ENCODE peak calls at places on chromosomes 3 and 15, in six cellular contexts. A is cardiac muscle cell, H is stomach, E is kidney, X is PC-9, J is brain microvascular endothelial cell. S is an unnamed sample.

GRCh38 chr3:23888617-23889228 is 28.1 kb downstream of the NKIRAS1 start:
- DNase-seq in A (no peak), H (no peak), E (no peak), X (no peak), J (peak), S (no peak)

GRCh38 chr3:23835807-23836206 is 30.1 kb downstream of the UBE2E1 start:
- DNase-seq in A (no peak), H (no peak), E (no peak), X (no peak), J (no peak), S (no peak)

GRCh38 chr3:50303038-50303815 is at the start of gene HYAL1:
- DNase-seq in A (peak), H (peak), E (peak), X (peak), J (no peak), S (peak)

GRCh38 chr3:32865364-32865763 is 47.6 kb downstream of the TRIM71 start:
- DNase-seq in A (no peak), H (peak), E (no peak), X (peak), J (no peak), S (no peak)

GRCh38 chr3:135895106-135895733 is 70.3 kb upstream of the PPP2R3A start:
- DNase-seq in A (peak), H (peak), E (peak), X (peak), J (peak), S (peak)

GRCh38 chr3:81279481-81280273 is 481.8 kb downstream of the GBE1 start:
- DNase-seq in A (no peak), H (no peak), E (no peak), X (no peak), J (no peak), S (no peak)

GRCh38 chr3:52775877-52776276 is 1.5 kb upstream of the ITIH1 start:
- DNase-seq in A (no peak), H (peak), E (no peak), X (no peak), J (no peak), S (no peak)

GRCh38 chr3:138003069-138003468 is 6.9 kb upstream of the CLDN18 start:
- DNase-seq in A (no peak), H (no peak), E (no peak), X (no peak), J (no peak), S (no peak)

GRCh38 chr15:101309436-101310162 is 14.6 kb upstream of the SNRPA1 start:
- DNase-seq in A (no peak), H (peak), E (peak), X (no peak), J (no peak), S (peak)

GRCh38 chr3:2198880-2199279 is 100.2 kb downstream of the CNTN4 start:
- DNase-seq in A (no peak), H (no peak), E (no peak), X (no peak), J (no peak), S (no peak)

GRCh38 chr3:38542401-38543298 is 46.5 kb downstream of the EXOG start:
- DNase-seq in A (no peak), H (no peak), E (no peak), X (peak), J (no peak), S (no peak)

GRCh38 chr3:168847293-168847883 is 751.7 kb upstream of the GOLIM4 start:
- DNase-seq in A (peak), H (no peak), E (no peak), X (peak), J (peak), S (no peak)

GRCh38 chr3:147298511-147298982 is 107.8 kb downstream of the ZIC4 start:
- DNase-seq in A (no peak), H (no peak), E (no peak), X (peak), J (peak), S (no peak)

DNA sequence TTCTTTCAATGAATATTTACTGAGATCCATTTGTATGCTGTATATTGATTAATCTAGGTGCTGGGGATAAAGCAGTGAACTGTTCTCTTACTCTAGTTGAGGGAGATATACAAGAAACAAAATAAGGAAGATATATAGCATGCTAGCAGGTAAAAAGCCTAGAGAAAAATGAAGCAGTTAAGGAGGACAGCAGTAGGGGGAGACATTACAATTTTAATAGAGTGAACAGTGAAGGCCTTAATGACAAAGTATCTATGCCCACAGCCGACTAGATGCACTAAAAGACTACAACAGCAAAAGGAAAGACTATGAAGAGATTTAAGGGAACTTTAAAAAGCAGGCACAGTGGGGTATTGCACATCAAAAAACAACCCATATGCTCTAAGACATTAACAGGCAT is 81.4 kb downstream of the XRN1 start:
- DNase-seq in A (no peak), H (no peak), E (no peak), X (no peak), J (no peak), S (no peak)
- TF ChIP-seq CTCF in A (peak), H (no peak), E (no peak), X (peak), J (peak), S (no peak)

GRCh38 chr3:99902091-99902490 is 84.4 kb downstream of the CMSS1 start:
- DNase-seq in A (no peak), H (no peak), E (no peak), X (no peak), J (peak), S (no peak)

GRCh38 chr3:99900248-99900647 is 82.6 kb downstream of the CMSS1 start:
- DNase-seq in A (no peak), H (no peak), E (no peak), X (no peak), J (no peak), S (no peak)

GRCh38 chr3:99899603-99900002 is 81.9 kb downstream of the CMSS1 start:
- DNase-seq in A (no peak), H (no peak), E (no peak), X (no peak), J (no peak), S (no peak)

GRCh38 chr3:99903844-99904243 is 86.2 kb downstream of the CMSS1 start:
- DNase-seq in A (no peak), H (no peak), E (no peak), X (no peak), J (no peak), S (no peak)

GRCh38 chr3:99901200-99901926 is 83.7 kb downstream of the CMSS1 start:
- DNase-seq in A (no peak), H (no peak), E (no peak), X (peak), J (peak), S (no peak)
- H3K27ac ChIP-seq in A (no peak), H (peak), E (peak), X (peak), J (peak), S (no peak)

DNA sequence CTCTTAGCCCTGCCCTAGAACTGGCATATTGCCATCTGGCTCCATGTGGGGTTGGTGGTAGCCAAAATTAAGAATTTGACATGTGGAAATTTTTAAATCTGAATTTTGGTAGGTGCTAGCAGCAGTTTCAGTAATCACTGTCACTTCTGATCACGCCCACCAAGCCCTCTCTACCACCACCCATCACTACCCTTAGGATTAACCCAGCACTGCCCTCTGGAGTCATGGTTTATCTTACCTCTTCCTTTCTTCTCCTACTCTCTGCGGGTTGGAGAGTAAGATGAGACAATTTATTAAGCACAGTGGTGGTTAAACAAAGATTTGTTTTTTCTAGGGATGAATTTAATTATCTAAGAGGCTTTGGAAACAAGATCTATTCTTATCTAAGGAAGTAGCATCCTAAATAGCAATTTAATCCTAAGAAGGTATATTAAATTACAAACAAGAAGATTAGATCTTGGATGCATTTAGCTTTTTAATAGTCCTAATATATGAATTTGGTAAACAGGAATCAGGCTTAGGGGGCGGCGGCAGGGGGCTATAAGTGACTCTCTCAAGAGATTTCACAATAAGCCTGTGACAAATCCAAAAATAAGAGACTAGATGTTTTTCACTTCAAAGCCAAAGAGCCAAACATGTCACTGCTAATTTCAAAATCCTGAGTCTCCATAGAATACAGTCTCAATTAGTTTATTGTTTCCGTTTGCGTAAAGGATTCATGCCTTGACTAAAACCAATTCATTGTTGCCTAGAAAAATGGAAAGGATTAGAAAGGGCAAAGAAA is 498.4 kb upstream of the UBE2E2 start:
- DNase-seq in A (no peak), H (no peak), E (no peak), X (no peak), J (no peak), S (no peak)
- TF ChIP-seq CTCF in A (no peak), H (no peak), E (no peak), X (no peak), J (no peak), S (no peak)

GRCh38 chr3:11769704-11770103 is 77.0 kb downstream of the TAMM41 start:
- DNase-seq in A (no peak), H (no peak), E (no peak), X (no peak), J (no peak), S (no peak)
- H3K27ac ChIP-seq in A (no peak), H (no peak), E (no peak), X (peak), J (no peak), S (no peak)

GRCh38 chr15:58309993-58310928 is 121.5 kb upstream of the LIPC start:
- DNase-seq in A (no peak), H (peak), E (peak), X (no peak), J (no peak), S (peak)

GRCh38 chr15:58306591-58307312 is 125.0 kb upstream of the LIPC start:
- DNase-seq in A (no peak), H (no peak), E (no peak), X (no peak), J (no peak), S (no peak)

GRCh38 chr15:58311551-58311950 is 120.2 kb upstream of the LIPC start:
- DNase-seq in A (no peak), H (no peak), E (no peak), X (no peak), J (no peak), S (no peak)

GRCh38 chr15:58307313-58307961 is 124.4 kb upstream of the LIPC start:
- DNase-seq in A (no peak), H (no peak), E (no peak), X (no peak), J (no peak), S (no peak)

GRCh38 chr15:58308742-58309355 is 122.9 kb upstream of the LIPC start:
- DNase-seq in A (no peak), H (no peak), E (no peak), X (no peak), J (no peak), S (no peak)
- TF ChIP-seq CTCF in A (no peak), H (no peak), E (no peak), X (no peak), J (peak), S (no peak)

GRCh38 chr15:87949934-87950298 is 306.6 kb downstream of the NTRK3 start:
- DNase-seq in A (peak), H (no peak), E (no peak), X (no peak), J (no peak), S (no peak)
- H3K27ac ChIP-seq in A (no peak), H (no peak), E (no peak), X (no peak), J (no peak), S (peak)

GRCh38 chr3:55439657-55440405 is 47.3 kb downstream of the WNT5A start:
- DNase-seq in A (no peak), H (no peak), E (no peak), X (no peak), J (no peak), S (no peak)

GRCh38 chr3:55435446-55435845 is 51.7 kb downstream of the WNT5A start:
- DNase-seq in A (no peak), H (no peak), E (no peak), X (no peak), J (no peak), S (no peak)

GRCh38 chr3:55431041-55431440 is 56.1 kb downstream of the WNT5A start:
- DNase-seq in A (no peak), H (no peak), E (no peak), X (no peak), J (no peak), S (no peak)

GRCh38 chr3:55436644-55437043 is 50.5 kb downstream of the WNT5A start:
- DNase-seq in A (no peak), H (no peak), E (no peak), X (no peak), J (no peak), S (no peak)

DNA sequence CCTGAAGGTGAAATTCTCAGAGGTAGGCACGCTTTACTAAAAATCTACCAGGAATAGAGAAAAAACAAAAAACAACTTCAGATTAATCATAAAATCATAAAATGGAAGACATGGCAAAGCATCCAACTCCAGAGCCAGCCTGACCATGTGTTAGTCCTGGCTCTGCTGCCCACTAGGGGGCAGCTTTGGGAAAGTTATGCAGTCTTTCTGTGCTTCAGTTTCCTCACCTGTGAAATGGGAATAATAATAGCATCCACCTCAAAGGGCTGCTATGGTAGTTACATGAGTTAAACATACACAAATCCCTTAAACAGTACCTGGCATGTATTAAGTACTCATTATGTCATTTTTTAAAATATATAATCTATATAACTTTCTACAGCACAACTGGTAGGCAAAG is 52.3 kb downstream of the WNT5A start:
- DNase-seq in A (no peak), H (no peak), E (no peak), X (no peak), J (peak), S (no peak)
- TF ChIP-seq CTCF in A (peak), H (peak), E (peak), X (peak), J (peak), S (peak)

GRCh38 chr15:36658321-36658720 is 78.9 kb downstream of the CDIN1 start:
- DNase-seq in A (no peak), H (no peak), E (no peak), X (no peak), J (no peak), S (no peak)
- H3K27ac ChIP-seq in A (no peak), H (no peak), E (no peak), X (no peak), J (no peak), S (no peak)

GRCh38 chr3:45677045-45677436 is 12.2 kb upstream of the SACM1L start:
- DNase-seq in A (no peak), H (no peak), E (peak), X (no peak), J (peak), S (peak)
- TF ChIP-seq CTCF in A (no peak), H (no peak), E (no peak), X (no peak), J (no peak), S (no peak)

DNA sequence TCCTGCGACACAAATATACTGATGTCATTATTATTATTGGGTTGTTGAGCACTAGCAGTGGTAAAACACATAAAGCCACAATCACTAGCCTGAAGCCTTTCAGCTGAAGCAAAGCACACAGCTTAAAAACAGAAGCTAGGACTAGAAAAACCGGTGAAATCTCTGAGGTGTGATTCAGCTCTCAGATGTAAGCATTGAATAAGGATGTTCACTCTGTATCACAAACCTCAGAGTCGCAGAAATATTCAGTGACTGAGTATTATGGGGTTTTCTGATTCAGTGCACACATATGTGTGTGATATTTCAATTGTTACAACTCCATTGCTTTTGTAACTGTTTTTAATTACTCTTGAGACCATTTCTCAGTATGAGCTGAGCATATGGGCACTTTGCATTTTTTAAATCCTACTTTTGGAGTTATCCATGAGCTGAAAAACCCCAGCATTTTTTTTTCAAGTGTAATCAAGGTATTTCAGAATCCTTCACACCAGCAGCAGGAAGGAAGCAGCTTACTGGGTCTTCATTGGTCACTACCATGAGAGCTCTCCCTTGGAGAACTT is 868.8 kb downstream of the NTRK3 start:
- DNase-seq in A (no peak), H (no peak), E (no peak), X (no peak), J (no peak), S (no peak)
- H3K27ac ChIP-seq in A (no peak), H (no peak), E (no peak), X (no peak), J (no peak), S (no peak)

S was measured in upper lobe of right lung.